ENCODE peak calls at places on chromosomes 6 and 20, in seven cellular contexts. B is body of pancreas, H is GM12864, Q is cardiac fibroblast, M is cardiac muscle cell, T is glutamatergic neuron, W is PC-3. O is an unnamed sample.

GRCh38 chr6:112150363-112150762 is 63.0 kb downstream of the FAM229B start:
- DNase-seq in B (no peak), Q (peak; percentile 20), W (no peak), H (no peak), T (no peak), M (no peak), O (no peak)

GRCh38 chr6:149723771-149724417 is 6.0 kb upstream of the LATS1 start:
- DNase-seq in W (peak; percentile 76), H (no peak), M (peak; percentile 41), Q (peak; percentile 88), B (peak; percentile 71), T (no peak), O (no peak)

GRCh38 chr6:53503060-53503459 is 41.8 kb downstream of the GCLC start:
- DNase-seq in W (no peak), M (no peak), H (no peak), B (no peak), Q (no peak), T (no peak), O (no peak)

GRCh38 chr6:150140236-150140969 is 2.4 kb upstream of the PPP1R14C start:
- DNase-seq in T (no peak), W (peak; percentile 43), Q (no peak), B (no peak), M (no peak), H (no peak), O (no peak)

GRCh38 chr6:119526609-119527605 is 177.3 kb upstream of the MAN1A1 start:
- DNase-seq in H (no peak), T (no peak), W (no peak), B (no peak), Q (peak; percentile 9), M (no peak), O (no peak)

GRCh38 chr6:100904316-100904715 is 23.2 kb upstream of the ASCC3 start:
- DNase-seq in H (no peak), Q (no peak), M (no peak), B (no peak), W (peak; percentile 10), T (no peak), O (no peak)

GRCh38 chr6:140644017-140644416 is 1269.6 kb upstream of the CITED2 start:
- DNase-seq in W (no peak), H (no peak), T (no peak), B (no peak), M (no peak), Q (no peak), O (no peak)

GRCh38 chr20:17796096-17796563 is 96.4 kb downstream of the BANF2 start:
- DNase-seq in H (no peak), M (no peak), B (peak; percentile 91), Q (peak; percentile 75), W (peak; percentile 13), T (no peak), O (no peak)

GRCh38 chr6:149182262-149182661 is 135.2 kb upstream of the TAB2 start:
- DNase-seq in M (no peak), B (no peak), T (no peak), W (no peak), H (no peak), Q (no peak), O (no peak)

GRCh38 chr6:102562713-102563112 is 1169.2 kb downstream of the GRIK2 start:
- DNase-seq in T (no peak), W (no peak), B (no peak), M (no peak), H (no peak), Q (no peak), O (no peak)

GRCh38 chr20:51528263-51529026 is 14.1 kb downstream of the NFATC2 start:
- DNase-seq in T (no peak), H (no peak), B (no peak), W (no peak), Q (no peak), M (no peak), O (no peak)

GRCh38 chr6:132868057-132868456 is 53.7 kb downstream of the RPS12 start:
- DNase-seq in W (no peak), B (no peak), M (no peak), Q (no peak), H (no peak), T (no peak), O (no peak)

GRCh38 chr6:145252737-145253136 is 482.6 kb downstream of the EPM2A start:
- DNase-seq in H (no peak), T (no peak), Q (no peak), M (no peak), B (no peak), W (no peak), O (no peak)

GRCh38 chr6:119142051-119142450 is 63.6 kb upstream of the FAM184A start:
- DNase-seq in Q (no peak), B (no peak), T (no peak), W (no peak), H (no peak), M (no peak), O (no peak)

GRCh38 chr20:45890077-45890996 is 671 bp downstream of the NEURL2 start:
- DNase-seq in Q (peak; percentile 76), H (no peak), T (peak; percentile 92), W (no peak), M (peak; percentile 91), B (peak; percentile 85), O (peak; percentile 96)

GRCh38 chr20:45892828-45893500 is 1.8 kb downstream of the CTSA start:
- DNase-seq in B (no peak), W (no peak), T (no peak), H (no peak), M (no peak), Q (no peak), O (no peak)

GRCh38 chr20:45893831-45894230 is 2.7 kb downstream of the CTSA start:
- DNase-seq in H (no peak), B (no peak), M (no peak), W (no peak), T (no peak), Q (no peak), O (no peak)

GRCh38 chr20:45890997-45891983 is at the start of the genes CTSA and NEURL2:
- DNase-seq in H (peak; percentile 69), T (peak; percentile 97), W (peak; percentile 87), Q (peak; percentile 95), B (peak; percentile 91), M (peak; percentile 96), O (peak; percentile 95)

DNA sequence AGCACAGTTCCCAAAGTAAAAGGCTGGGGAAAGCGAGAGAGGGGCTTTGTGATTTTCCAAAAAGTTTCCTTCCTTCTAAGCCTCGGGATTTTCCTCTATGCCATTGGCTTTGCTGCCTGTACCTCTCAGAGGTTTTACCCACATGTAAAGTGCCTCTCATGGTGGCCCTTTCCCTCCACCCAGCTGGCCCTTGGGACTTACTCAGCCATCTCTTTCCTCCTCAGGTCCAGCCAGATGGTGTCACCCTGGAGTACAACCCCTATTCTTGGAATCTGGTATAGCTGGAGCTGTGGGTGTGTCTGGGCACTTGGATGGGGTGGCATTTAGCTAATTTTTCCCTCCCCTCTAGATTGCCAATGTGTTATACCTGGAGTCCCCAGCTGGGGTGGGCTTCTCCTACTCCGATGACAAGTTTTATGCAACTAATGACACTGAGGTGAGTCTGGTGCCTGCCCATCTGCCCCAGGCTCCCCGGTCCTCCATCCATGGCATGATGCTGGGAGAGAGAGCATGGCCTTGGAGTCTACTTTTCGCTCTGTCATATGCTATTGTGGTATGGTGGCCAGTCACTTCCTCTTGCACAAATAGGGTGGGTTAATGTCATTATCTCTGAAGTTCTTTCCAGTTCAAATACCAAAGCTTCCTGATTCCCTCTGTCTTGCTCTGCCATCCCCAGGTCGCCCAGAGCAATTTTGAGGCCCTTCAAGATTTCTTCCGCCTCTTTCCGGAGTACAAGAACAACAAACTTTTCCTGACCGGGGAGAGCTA is 1.1 kb downstream of the CTSA start:
- DNase-seq in Q (peak; percentile 42), B (no peak), M (no peak), H (no peak), W (peak; percentile 55), T (no peak), O (peak; percentile 63)
- TF ChIP-seq CTCF in Q (peak; percentile 18), B (no peak), M (peak; percentile 28), H (no peak), W (peak; percentile 57), T (no peak), O (peak; percentile 31)

GRCh38 chr6:55443238-55444134 is 116.2 kb downstream of the GFRAL start:
- DNase-seq in T (no peak), H (no peak), M (no peak), Q (no peak), B (no peak), W (no peak), O (no peak)

GRCh38 chr6:55450007-55450406 is 122.7 kb downstream of the GFRAL start:
- DNase-seq in H (no peak), B (no peak), M (no peak), Q (peak; percentile 33), W (no peak), T (no peak), O (no peak)

GRCh38 chr6:55445648-55446204 is 118.5 kb downstream of the GFRAL start:
- DNase-seq in W (peak; percentile 58), H (no peak), B (no peak), T (no peak), M (peak; percentile 55), Q (peak; percentile 71), O (no peak)

GRCh38 chr6:55448446-55448845 is 121.2 kb downstream of the GFRAL start:
- DNase-seq in W (no peak), Q (peak; percentile 35), B (no peak), M (no peak), T (no peak), H (no peak), O (no peak)

DNA sequence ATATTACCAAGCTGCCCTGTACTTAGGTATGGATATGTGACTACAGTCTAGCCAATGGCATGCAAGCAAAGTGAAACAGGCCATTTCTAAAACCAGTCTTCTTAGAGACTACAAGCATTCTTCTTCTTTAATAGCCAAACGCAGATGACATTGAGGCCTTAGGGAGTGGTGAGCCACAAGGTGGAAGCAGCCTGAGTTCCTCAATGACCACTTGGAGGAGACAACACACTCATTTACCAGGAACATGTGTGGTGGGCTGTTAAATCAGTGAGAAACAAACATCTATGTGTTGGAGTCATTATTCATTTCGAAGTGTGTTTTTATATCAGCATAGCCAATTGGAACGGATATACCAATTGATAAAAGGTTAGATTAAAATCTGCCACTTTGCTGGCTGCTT is 122.0 kb downstream of the GFRAL start:
- DNase-seq in Q (no peak), T (no peak), B (no peak), H (no peak), W (peak; percentile 41), M (peak; percentile 41), O (peak; percentile 51)
- TF ChIP-seq CTCF in Q (no peak), T (no peak), B (no peak), H (no peak), W (peak; percentile 61), M (no peak), O (peak; percentile 77)

DNA sequence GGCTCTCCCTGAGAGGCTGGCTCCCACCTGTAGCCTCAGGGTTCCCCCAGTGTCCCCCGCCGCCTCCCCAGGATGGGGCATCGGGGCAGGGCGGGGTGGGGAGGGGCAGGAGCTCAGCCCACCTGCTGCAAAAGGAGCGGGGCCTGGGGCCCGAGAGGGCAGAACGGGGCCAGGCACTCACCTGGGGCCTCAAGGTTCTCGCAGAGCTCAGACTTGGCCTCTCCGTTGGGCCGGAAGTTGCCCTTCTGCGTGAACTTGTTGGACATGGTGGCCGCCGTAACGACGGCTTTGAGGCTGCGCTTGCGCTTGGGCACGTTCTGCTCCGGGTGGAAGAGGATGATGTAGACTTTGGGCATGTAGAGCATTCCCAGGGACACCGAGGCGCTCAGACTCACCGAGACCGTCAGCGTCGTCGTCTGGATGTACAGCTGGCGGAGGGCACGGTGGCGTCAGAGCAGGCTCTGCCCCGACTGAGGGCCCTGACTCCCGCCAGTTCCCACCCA is 117.9 kb downstream of the GRM4 start:
- DNase-seq in M (no peak), Q (no peak), B (no peak), H (no peak), W (no peak), T (no peak), O (no peak)
- TF ChIP-seq CTCF in M (no peak), Q (no peak), B (no peak), H (no peak), W (no peak), T (peak; percentile 58), O (peak; percentile 6)

GRCh38 chr6:16184129-16184528 is 54.3 kb upstream of the GMPR start:
- DNase-seq in M (peak; percentile 27), B (peak; percentile 34), T (no peak), W (peak; percentile 71), Q (peak; percentile 51), H (peak; percentile 48), O (peak; percentile 81)
- TF ChIP-seq CTCF in M (peak; percentile 43), B (peak; percentile 46), T (no peak), W (peak; percentile 71), Q (peak; percentile 41), H (peak; percentile 51), O (peak; percentile 65)